ENCODE peak calls at places on chromosomes 5 and 9, in four cellular contexts. J, X, M and V are unnamed samples.

GRCh38 chr9:19992556-19992955 is 203.7 kb upstream of the SLC24A2 start:
- DNase-seq in M (no peak), X (no peak), J (no peak), V (no peak)

GRCh38 chr9:72864327-72864726 is 88.5 kb downstream of the ALDH1A1 start:
- DNase-seq in M (no peak), J (no peak), X (no peak), V (no peak)

GRCh38 chr9:131545786-131546335 is 538 bp downstream of the PRRT1B start:
- DNase-seq in M (no peak), J (no peak), X (no peak), V (no peak)

GRCh38 chr9:130027533-130028370 is 15.2 kb downstream of the FNBP1 start:
- DNase-seq in J (no peak), M (no peak), X (no peak), V (no peak)

GRCh38 chr9:87662808-87663528 is 63.0 kb upstream of the CTSL start:
- DNase-seq in X (peak; percentile 94), M (peak; percentile 84), J (no peak), V (peak; percentile 41)

GRCh38 chr5:115932991-115933390 is 29.3 kb upstream of the LVRN start:
- DNase-seq in M (no peak), X (no peak), J (no peak), V (no peak)

GRCh38 chr9:96169488-96169887 is 132.5 kb downstream of the HSD17B3 start:
- DNase-seq in M (no peak), J (no peak), X (peak; percentile 84), V (peak; percentile 24)

GRCh38 chr9:101063192-101063591 is 34.7 kb downstream of the PLPPR1 start:
- DNase-seq in M (no peak), X (no peak), J (no peak), V (no peak)

GRCh38 chr5:142360051-142360498 is 35.3 kb upstream of the SPRY4 start:
- DNase-seq in M (no peak), J (no peak), X (no peak), V (peak; percentile 76)

GRCh38 chr5:54171645-54172384 is 138.6 kb downstream of the ARL15 start:
- DNase-seq in X (no peak), J (no peak), M (no peak), V (no peak)

GRCh38 chr5:112668016-112668415 is 69.7 kb upstream of the APC start:
- DNase-seq in X (no peak), M (no peak), J (no peak), V (no peak)

GRCh38 chr5:148665431-148665830 is 11.1 kb upstream of the HTR4 start:
- DNase-seq in J (no peak), M (no peak), X (no peak), V (no peak)

GRCh38 chr9:124209279-124209678 is 48.5 kb upstream of the NEK6 start:
- DNase-seq in J (no peak), M (peak; percentile 74), X (peak; percentile 63), V (no peak)

GRCh38 chr9:122991370-122991830 is 42.1 kb upstream of the GPR21 start:
- DNase-seq in J (peak; percentile 23), X (no peak), M (peak; percentile 53), V (peak; percentile 25)

GRCh38 chr9:126745574-126746411 is 59.0 kb upstream of the ZBTB43 start:
- DNase-seq in M (no peak), J (no peak), X (no peak), V (no peak)

GRCh38 chr5:88236866-88237642 is 31.6 kb downstream of the TMEM161B start:
- DNase-seq in X (no peak), M (no peak), J (no peak), V (no peak)

GRCh38 chr9:15578719-15579118 is 25.9 kb downstream of the CCDC171 start:
- DNase-seq in M (no peak), J (no peak), X (no peak), V (no peak)

GRCh38 chr5:143318833-143319232 is 84.7 kb downstream of the NR3C1 start:
- DNase-seq in X (no peak), J (no peak), M (no peak), V (no peak)

GRCh38 chr9:91474656-91475055 is 51.0 kb upstream of the NFIL3 start:
- DNase-seq in J (no peak), X (no peak), M (no peak), V (no peak)

GRCh38 chr5:11182441-11183080 is 421.5 kb upstream of the DAP start:
- DNase-seq in J (no peak), M (peak; percentile 43), X (peak; percentile 22), V (peak; percentile 23)

GRCh38 chr9:18743976-18744375 is 270.0 kb downstream of the ADAMTSL1 start:
- DNase-seq in X (no peak), J (no peak), M (no peak), V (no peak)

GRCh38 chr5:178642351-178642909 is 15.6 kb upstream of the CLK4 start:
- DNase-seq in X (no peak), M (no peak), J (no peak), V (no peak)

GRCh38 chr9:133105461-133105770 is 15.6 kb downstream of the RALGDS start:
- DNase-seq in M (no peak), X (no peak), J (no peak), V (no peak)

GRCh38 chr5:107300928-107301327 is 369.8 kb downstream of the EFNA5 start:
- DNase-seq in J (no peak), M (no peak), X (no peak), V (no peak)

GRCh38 chr9:112443200-112443599 is 43.4 kb upstream of the KIAA1958 start:
- DNase-seq in J (no peak), X (no peak), M (peak; percentile 37), V (peak; percentile 16)

GRCh38 chr9:13621871-13622564 is 342.5 kb upstream of the MPDZ start:
- DNase-seq in J (no peak), X (no peak), M (no peak), V (no peak)

GRCh38 chr5:171580506-171581265 is 161.2 kb downstream of the FGF18 start:
- DNase-seq in M (no peak), X (no peak), J (no peak), V (no peak)

GRCh38 chr9:14245901-14246525 is 67.9 kb downstream of the NFIB start:
- DNase-seq in M (no peak), X (no peak), J (no peak), V (no peak)

DNA sequence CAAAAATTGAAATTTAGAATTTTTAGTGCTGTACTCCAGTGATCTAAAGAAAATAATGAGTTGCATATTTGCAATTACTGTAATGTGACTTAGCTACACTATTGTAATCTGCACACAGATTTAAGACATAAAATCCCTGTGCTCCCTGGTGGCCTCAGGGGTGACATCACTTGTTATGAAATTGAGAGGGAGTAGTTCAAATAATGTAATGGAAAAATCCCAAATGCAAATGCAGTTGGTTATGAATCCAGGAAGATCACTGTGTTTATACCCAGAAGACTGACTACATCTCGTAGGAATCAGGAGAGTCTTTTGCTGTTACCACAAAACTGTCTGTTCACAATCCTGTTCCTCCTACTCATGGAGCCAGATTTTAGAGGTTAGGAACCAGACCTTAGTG is 178.7 kb upstream of the FBXL17 start:
- DNase-seq in J (no peak), M (no peak), X (no peak), V (no peak)
- TF ChIP-seq ETV6 in J (no peak), M (no peak), X (no peak), V (no peak)

DNA sequence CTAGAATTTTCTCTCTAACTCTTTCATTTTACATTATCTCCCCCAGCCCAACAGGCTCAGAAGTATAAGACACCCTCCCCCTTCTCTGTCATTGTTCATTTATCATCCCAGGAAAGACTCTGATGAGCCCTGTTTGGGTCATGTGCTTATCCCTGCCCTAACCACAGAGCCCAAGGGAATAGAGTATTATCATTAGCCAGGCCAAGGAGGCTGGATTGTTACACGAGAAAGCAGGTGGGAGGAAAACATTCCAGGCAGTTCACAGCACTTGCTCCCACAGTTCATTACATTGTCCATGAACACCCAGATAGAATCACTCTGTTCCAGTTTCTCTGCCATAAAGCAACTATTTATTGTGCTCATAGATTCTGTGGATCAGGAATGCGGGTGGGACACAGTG is 59.5 kb upstream of the TMEM215 start:
- DNase-seq in M (no peak), X (no peak), J (no peak), V (no peak)
- TF ChIP-seq ETV6 in M (no peak), X (no peak), J (no peak), V (no peak)

DNA sequence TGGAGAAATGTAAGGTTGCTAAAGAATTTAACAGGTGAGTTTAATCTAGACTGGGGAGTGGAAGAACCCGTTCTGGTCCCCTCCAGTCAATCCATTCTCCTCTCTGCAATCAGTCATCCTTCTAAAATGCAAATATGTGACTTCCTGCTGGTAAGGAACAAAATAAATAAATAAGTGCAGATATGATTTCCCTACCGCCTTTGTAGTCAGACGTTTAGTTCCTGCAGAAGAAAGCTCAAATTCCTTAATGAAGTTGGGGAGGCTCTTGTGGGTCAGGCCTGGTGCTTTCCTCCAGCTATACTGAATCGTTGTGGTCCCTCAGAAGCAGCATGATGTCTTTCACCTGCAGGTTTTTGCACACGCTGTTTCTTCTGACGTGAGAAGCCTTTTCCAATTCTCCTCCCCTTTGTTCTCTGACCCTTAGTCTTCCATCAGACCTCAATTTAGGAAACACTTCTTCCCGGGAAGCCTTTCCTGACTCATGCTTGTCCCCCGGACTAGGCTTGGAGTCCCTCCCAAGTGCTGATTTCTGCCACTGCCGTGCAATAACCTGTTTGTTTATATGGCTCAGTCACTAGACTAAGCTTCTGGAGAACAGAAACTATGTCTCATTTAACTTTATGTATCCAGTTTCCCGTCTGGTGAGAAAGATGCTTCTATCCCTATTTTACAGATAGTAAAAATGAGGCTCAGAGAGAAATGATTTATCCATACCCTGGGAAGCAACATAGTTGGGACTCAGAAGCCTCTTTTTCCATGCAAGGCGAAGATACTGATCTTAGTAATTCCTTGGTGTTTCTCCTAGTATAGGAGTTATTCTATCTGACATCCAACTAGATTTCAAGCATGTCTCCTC is 1.3 kb downstream of the ATP6V1G1 start:
- DNase-seq in M (no peak), J (no peak), X (no peak), V (no peak)
- TF ChIP-seq ETV6 in M (no peak), J (no peak), X (no peak), V (no peak)

GRCh38 chr5:133048993-133049725 is 2.7 kb upstream of the HSPA4 start:
- DNase-seq in M (no peak), J (no peak), X (no peak), V (no peak)
- TF ChIP-seq ETV6 in M (no peak), J (no peak), X (no peak), V (no peak)

GRCh38 chr9:84354035-84354434 is 13.5 kb upstream of the SLC28A3 start:
- DNase-seq in J (no peak), X (no peak), M (no peak), V (no peak)

GRCh38 chr9:84361645-84362044 is 21.1 kb upstream of the SLC28A3 start:
- DNase-seq in J (no peak), M (no peak), X (no peak), V (no peak)

DNA sequence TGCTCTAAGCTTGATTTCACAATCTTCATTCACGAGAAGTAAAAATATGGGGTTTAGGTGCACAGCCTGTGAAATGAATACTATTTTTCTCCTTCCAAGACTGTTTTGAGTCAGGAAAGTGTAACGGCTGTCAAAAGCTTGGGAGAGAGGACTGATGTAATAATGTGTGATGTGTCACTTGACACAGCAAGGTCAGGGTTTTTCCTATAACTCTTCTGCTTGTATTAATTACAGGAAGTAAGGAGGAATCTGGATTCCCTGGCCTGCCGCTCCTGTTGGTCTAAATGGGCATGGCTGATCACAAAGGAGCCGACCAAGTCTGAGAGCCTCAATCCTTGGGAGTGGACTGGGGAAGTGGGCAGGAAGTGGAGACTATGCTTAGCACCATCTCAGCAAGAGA is 16.7 kb upstream of the SLC28A3 start:
- DNase-seq in M (no peak), J (no peak), X (no peak), V (no peak)
- TF ChIP-seq ETV6 in M (no peak), J (no peak), X (no peak), V (no peak)

GRCh38 chr5:52727568-52727967 is 60.1 kb upstream of the ITGA1 start:
- DNase-seq in X (no peak), M (no peak), J (no peak), V (no peak)
- TF ChIP-seq ETV6 in X (no peak), M (no peak), J (no peak), V (no peak)